ENCODE peak calls at places on chromosomes 3 and 15, in eight cellular contexts. One of them, this sample, is unnamed.

GRCh38 chr15:70701891-70702568 is 61.3 kb downstream of the UACA start:
- DNase-seq in EL: peak
- DNase-seq in SHP77: no peak
- DNase-seq in activated gamma-delta T cell: no peak
- DNase-seq in HCEC 1CT: peak
- DNase-seq in keratinocyte: no peak
- DNase-seq in central memory CD4-positive, alpha-beta T cell: no peak
- DNase-seq in right atrium auricular region: no peak
- DNase-seq in this sample: peak

GRCh38 chr15:63296195-63296594 is 18.8 kb downstream of the APH1B start:
- DNase-seq in EL: no peak
- DNase-seq in SHP77: peak
- DNase-seq in activated gamma-delta T cell: no peak
- DNase-seq in HCEC 1CT: no peak
- DNase-seq in keratinocyte: no peak
- DNase-seq in central memory CD4-positive, alpha-beta T cell: no peak
- DNase-seq in right atrium auricular region: no peak
- DNase-seq in this sample: no peak

GRCh38 chr3:147297756-147298155 is 108.6 kb downstream of the ZIC4 start:
- DNase-seq in EL: no peak
- DNase-seq in SHP77: no peak
- DNase-seq in activated gamma-delta T cell: no peak
- DNase-seq in HCEC 1CT: peak
- DNase-seq in keratinocyte: no peak
- DNase-seq in central memory CD4-positive, alpha-beta T cell: no peak
- DNase-seq in right atrium auricular region: no peak
- DNase-seq in this sample: no peak

GRCh38 chr3:25045291-25045690 is 382.8 kb upstream of the RARB start:
- DNase-seq in EL: no peak
- DNase-seq in SHP77: no peak
- DNase-seq in activated gamma-delta T cell: no peak
- DNase-seq in HCEC 1CT: no peak
- DNase-seq in keratinocyte: no peak
- DNase-seq in central memory CD4-positive, alpha-beta T cell: no peak
- DNase-seq in right atrium auricular region: no peak
- DNase-seq in this sample: peak

GRCh38 chr3:36219398-36219797 is 160.9 kb upstream of the STAC start:
- DNase-seq in EL: peak
- DNase-seq in SHP77: no peak
- DNase-seq in activated gamma-delta T cell: no peak
- DNase-seq in HCEC 1CT: no peak
- DNase-seq in keratinocyte: no peak
- DNase-seq in central memory CD4-positive, alpha-beta T cell: no peak
- DNase-seq in right atrium auricular region: no peak
- DNase-seq in this sample: peak

GRCh38 chr3:57173687-57174086 is 8.5 kb upstream of the IL17RD start:
- DNase-seq in EL: no peak
- DNase-seq in SHP77: no peak
- DNase-seq in activated gamma-delta T cell: no peak
- DNase-seq in HCEC 1CT: no peak
- DNase-seq in keratinocyte: no peak
- DNase-seq in central memory CD4-positive, alpha-beta T cell: no peak
- DNase-seq in right atrium auricular region: no peak
- DNase-seq in this sample: no peak

GRCh38 chr3:161423911-161424522 is 52.7 kb upstream of the SPTSSB start:
- DNase-seq in EL: peak
- DNase-seq in SHP77: no peak
- DNase-seq in activated gamma-delta T cell: no peak
- DNase-seq in HCEC 1CT: peak
- DNase-seq in keratinocyte: no peak
- DNase-seq in central memory CD4-positive, alpha-beta T cell: peak
- DNase-seq in right atrium auricular region: no peak
- DNase-seq in this sample: peak

GRCh38 chr3:192887047-192887446 is 30.6 kb downstream of the MB21D2 start:
- DNase-seq in EL: peak
- DNase-seq in SHP77: no peak
- DNase-seq in activated gamma-delta T cell: no peak
- DNase-seq in HCEC 1CT: peak
- DNase-seq in keratinocyte: no peak
- DNase-seq in central memory CD4-positive, alpha-beta T cell: no peak
- DNase-seq in right atrium auricular region: peak
- DNase-seq in this sample: peak

GRCh38 chr3:48130321-48130881 is 57.8 kb downstream of the CDC25A start:
- DNase-seq in EL: peak
- DNase-seq in SHP77: no peak
- DNase-seq in activated gamma-delta T cell: no peak
- DNase-seq in HCEC 1CT: peak
- DNase-seq in keratinocyte: no peak
- DNase-seq in central memory CD4-positive, alpha-beta T cell: no peak
- DNase-seq in right atrium auricular region: peak
- DNase-seq in this sample: peak

GRCh38 chr15:64749167-64749566 is 26.2 kb downstream of the RBPMS2 start:
- DNase-seq in EL: peak
- DNase-seq in SHP77: no peak
- DNase-seq in activated gamma-delta T cell: no peak
- DNase-seq in HCEC 1CT: peak
- DNase-seq in keratinocyte: no peak
- DNase-seq in central memory CD4-positive, alpha-beta T cell: no peak
- DNase-seq in right atrium auricular region: no peak
- DNase-seq in this sample: peak

GRCh38 chr3:144259267-144259666 is 287.6 kb downstream of the DIPK2A start:
- DNase-seq in EL: no peak
- DNase-seq in SHP77: peak
- DNase-seq in activated gamma-delta T cell: no peak
- DNase-seq in HCEC 1CT: no peak
- DNase-seq in keratinocyte: no peak
- DNase-seq in central memory CD4-positive, alpha-beta T cell: no peak
- DNase-seq in right atrium auricular region: no peak
- DNase-seq in this sample: peak

GRCh38 chr15:56734013-56734625 is 810 bp upstream of the ZNF280D start:
- DNase-seq in EL: peak
- DNase-seq in SHP77: no peak
- DNase-seq in activated gamma-delta T cell: no peak
- DNase-seq in HCEC 1CT: no peak
- DNase-seq in keratinocyte: no peak
- DNase-seq in central memory CD4-positive, alpha-beta T cell: no peak
- DNase-seq in right atrium auricular region: no peak
- DNase-seq in this sample: no peak

GRCh38 chr3:50304601-50305000 is 1.2 kb upstream of the HYAL1 start:
- DNase-seq in EL: no peak
- DNase-seq in SHP77: no peak
- DNase-seq in activated gamma-delta T cell: no peak
- DNase-seq in HCEC 1CT: peak
- DNase-seq in keratinocyte: no peak
- DNase-seq in central memory CD4-positive, alpha-beta T cell: no peak
- DNase-seq in right atrium auricular region: no peak
- DNase-seq in this sample: no peak

GRCh38 chr15:99467861-99468460 is 97.8 kb upstream of the MEF2A start:
- DNase-seq in EL: no peak
- DNase-seq in SHP77: no peak
- DNase-seq in activated gamma-delta T cell: no peak
- DNase-seq in HCEC 1CT: peak
- DNase-seq in keratinocyte: no peak
- DNase-seq in central memory CD4-positive, alpha-beta T cell: no peak
- DNase-seq in right atrium auricular region: peak
- DNase-seq in this sample: peak

GRCh38 chr3:159166899-159167586 is 365.2 kb downstream of the MFSD1 start:
- DNase-seq in EL: no peak
- DNase-seq in SHP77: no peak
- DNase-seq in activated gamma-delta T cell: no peak
- DNase-seq in HCEC 1CT: no peak
- DNase-seq in keratinocyte: no peak
- DNase-seq in central memory CD4-positive, alpha-beta T cell: no peak
- DNase-seq in right atrium auricular region: no peak
- DNase-seq in this sample: no peak

GRCh38 chr15:65041787-65042186 is 3.4 kb upstream of the SLC51B start:
- DNase-seq in EL: no peak
- DNase-seq in SHP77: no peak
- DNase-seq in activated gamma-delta T cell: no peak
- DNase-seq in HCEC 1CT: no peak
- DNase-seq in keratinocyte: no peak
- DNase-seq in central memory CD4-positive, alpha-beta T cell: no peak
- DNase-seq in right atrium auricular region: no peak
- DNase-seq in this sample: no peak

GRCh38 chr3:156024904-156025303 is 95.5 kb upstream of the KCNAB1 start:
- DNase-seq in EL: peak
- DNase-seq in SHP77: no peak
- DNase-seq in activated gamma-delta T cell: no peak
- DNase-seq in HCEC 1CT: no peak
- DNase-seq in keratinocyte: no peak
- DNase-seq in central memory CD4-positive, alpha-beta T cell: no peak
- DNase-seq in right atrium auricular region: no peak
- DNase-seq in this sample: peak

GRCh38 chr3:62874398-62875102 is 666 bp downstream of the CADPS start:
- DNase-seq in EL: no peak
- DNase-seq in SHP77: no peak
- DNase-seq in activated gamma-delta T cell: no peak
- DNase-seq in HCEC 1CT: no peak
- DNase-seq in keratinocyte: no peak
- DNase-seq in central memory CD4-positive, alpha-beta T cell: no peak
- DNase-seq in right atrium auricular region: no peak
- DNase-seq in this sample: no peak

GRCh38 chr3:39251576-39251975 is 28.3 kb downstream of the CX3CR1 start:
- DNase-seq in EL: no peak
- DNase-seq in SHP77: no peak
- DNase-seq in activated gamma-delta T cell: no peak
- DNase-seq in HCEC 1CT: no peak
- DNase-seq in keratinocyte: no peak
- DNase-seq in central memory CD4-positive, alpha-beta T cell: no peak
- DNase-seq in right atrium auricular region: no peak
- DNase-seq in this sample: no peak

GRCh38 chr15:36407647-36408046 is 171.8 kb upstream of the CDIN1 start:
- DNase-seq in EL: peak
- DNase-seq in SHP77: no peak
- DNase-seq in activated gamma-delta T cell: no peak
- DNase-seq in HCEC 1CT: peak
- DNase-seq in keratinocyte: no peak
- DNase-seq in central memory CD4-positive, alpha-beta T cell: no peak
- DNase-seq in right atrium auricular region: no peak
- DNase-seq in this sample: peak

GRCh38 chr3:37666618-37667017 is 195.1 kb upstream of the CTDSPL start:
- DNase-seq in EL: no peak
- DNase-seq in SHP77: no peak
- DNase-seq in activated gamma-delta T cell: no peak
- DNase-seq in HCEC 1CT: no peak
- DNase-seq in keratinocyte: no peak
- DNase-seq in central memory CD4-positive, alpha-beta T cell: no peak
- DNase-seq in right atrium auricular region: no peak
- DNase-seq in this sample: no peak

GRCh38 chr15:64681424-64682024 is 93.9 kb downstream of the RBPMS2 start:
- DNase-seq in EL: peak
- DNase-seq in SHP77: peak
- DNase-seq in activated gamma-delta T cell: no peak
- DNase-seq in HCEC 1CT: peak
- DNase-seq in keratinocyte: no peak
- DNase-seq in central memory CD4-positive, alpha-beta T cell: no peak
- DNase-seq in right atrium auricular region: no peak
- DNase-seq in this sample: peak

GRCh38 chr15:71691700-71692417 is 118.5 kb upstream of the NR2E3 start:
- DNase-seq in EL: peak
- DNase-seq in SHP77: no peak
- DNase-seq in activated gamma-delta T cell: no peak
- DNase-seq in HCEC 1CT: peak
- DNase-seq in keratinocyte: no peak
- DNase-seq in central memory CD4-positive, alpha-beta T cell: no peak
- DNase-seq in right atrium auricular region: no peak
- DNase-seq in this sample: peak

GRCh38 chr15:52143862-52144261 is 31.3 kb upstream of the BCL2L10 start:
- DNase-seq in EL: peak
- DNase-seq in SHP77: no peak
- DNase-seq in activated gamma-delta T cell: no peak
- DNase-seq in HCEC 1CT: peak
- DNase-seq in keratinocyte: no peak
- DNase-seq in central memory CD4-positive, alpha-beta T cell: no peak
- DNase-seq in right atrium auricular region: no peak
- DNase-seq in this sample: peak

GRCh38 chr3:10377148-10377725 is 56.3 kb upstream of the SEC13 start:
- DNase-seq in EL: no peak
- DNase-seq in SHP77: no peak
- DNase-seq in activated gamma-delta T cell: no peak
- DNase-seq in HCEC 1CT: no peak
- DNase-seq in keratinocyte: no peak
- DNase-seq in central memory CD4-positive, alpha-beta T cell: no peak
- DNase-seq in right atrium auricular region: no peak
- DNase-seq in this sample: no peak

GRCh38 chr15:29968099-29968892 is 114.5 kb upstream of the GOLGA8J start:
- DNase-seq in EL: peak
- DNase-seq in SHP77: no peak
- DNase-seq in activated gamma-delta T cell: peak
- DNase-seq in HCEC 1CT: no peak
- DNase-seq in keratinocyte: no peak
- DNase-seq in central memory CD4-positive, alpha-beta T cell: no peak
- DNase-seq in right atrium auricular region: no peak
- DNase-seq in this sample: no peak

GRCh38 chr3:116425126-116425525 is 20.2 kb downstream of the LSAMP start:
- DNase-seq in EL: no peak
- DNase-seq in SHP77: peak
- DNase-seq in activated gamma-delta T cell: no peak
- DNase-seq in HCEC 1CT: no peak
- DNase-seq in keratinocyte: no peak
- DNase-seq in central memory CD4-positive, alpha-beta T cell: no peak
- DNase-seq in right atrium auricular region: no peak
- DNase-seq in this sample: no peak

GRCh38 chr3:139718415-139718814 is 40.6 kb upstream of the NMNAT3 start:
- DNase-seq in EL: peak
- DNase-seq in SHP77: peak
- DNase-seq in activated gamma-delta T cell: no peak
- DNase-seq in HCEC 1CT: no peak
- DNase-seq in keratinocyte: no peak
- DNase-seq in central memory CD4-positive, alpha-beta T cell: no peak
- DNase-seq in right atrium auricular region: peak
- DNase-seq in this sample: peak

GRCh38 chr3:37993811-37994638 is 3.4 kb downstream of the VILL start:
- DNase-seq in EL: peak
- DNase-seq in SHP77: no peak
- DNase-seq in activated gamma-delta T cell: peak
- DNase-seq in HCEC 1CT: peak
- DNase-seq in keratinocyte: no peak
- DNase-seq in central memory CD4-positive, alpha-beta T cell: peak
- DNase-seq in right atrium auricular region: peak
- DNase-seq in this sample: peak

GRCh38 chr15:90082140-90082713 is 20.0 kb downstream of the IDH2 start:
- DNase-seq in EL: no peak
- DNase-seq in SHP77: no peak
- DNase-seq in activated gamma-delta T cell: no peak
- DNase-seq in HCEC 1CT: no peak
- DNase-seq in keratinocyte: no peak
- DNase-seq in central memory CD4-positive, alpha-beta T cell: no peak
- DNase-seq in right atrium auricular region: no peak
- DNase-seq in this sample: no peak

This sample was measured in iris pigment epithelial cell.